ENCODE peak calls at places on chromosomes 2 and 18, in seven cellular contexts. V is endothelial cell, U is AG09319, Q is Peyer's patch, T is IMR-90, R is HFFc6, D is RWPE1. G is an unnamed sample.

GRCh38 chr2:14321357-14321756 is 311.2 kb upstream of the LRATD1 start:
- DNase-seq in V (no peak), U (no peak), Q (no peak), T (no peak), R (no peak), D (no peak), G (no peak)

GRCh38 chr2:1403565-1403964 is 9.7 kb upstream of the TPO start:
- DNase-seq in V (no peak), U (no peak), Q (no peak), T (no peak), R (no peak), D (no peak), G (no peak)

GRCh38 chr18:63829886-63830285 is 54.7 kb downstream of the SERPINB7 start:
- DNase-seq in V (no peak), U (no peak), Q (no peak), T (peak), R (no peak), D (no peak), G (no peak)

GRCh38 chr18:59823611-59824195 is 76.1 kb upstream of the PMAIP1 start:
- DNase-seq in V (peak), U (peak), Q (no peak), T (peak), R (peak), D (peak), G (peak)

GRCh38 chr2:222655406-222655747 is 515 bp downstream of the FARSB start:
- DNase-seq in V (no peak), U (no peak), Q (no peak), T (peak), R (peak), D (peak), G (no peak)

GRCh38 chr2:25417715-25418369 is 76.1 kb upstream of the DNMT3A start:
- DNase-seq in V (no peak), U (no peak), Q (no peak), T (no peak), R (no peak), D (peak), G (no peak)

GRCh38 chr2:61762292-61762691 is 91.6 kb downstream of the FAM161A start:
- DNase-seq in V (no peak), U (no peak), Q (no peak), T (no peak), R (no peak), D (no peak), G (no peak)

GRCh38 chr2:153163055-153163454 is 315.5 kb downstream of the RPRM start:
- DNase-seq in V (peak), U (no peak), Q (no peak), T (no peak), R (no peak), D (no peak), G (no peak)

GRCh38 chr2:164782323-164782722 is 59.3 kb downstream of the COBLL1 start:
- DNase-seq in V (no peak), U (no peak), Q (no peak), T (peak), R (no peak), D (peak), G (no peak)

GRCh38 chr2:126887506-126887905 is 11.2 kb upstream of the TEX51 start:
- DNase-seq in V (no peak), U (no peak), Q (no peak), T (no peak), R (no peak), D (no peak), G (no peak)

GRCh38 chr18:9174302-9174701 is 37.7 kb downstream of the ANKRD12 start:
- DNase-seq in V (no peak), U (no peak), Q (peak), T (no peak), R (no peak), D (no peak), G (no peak)

DNA sequence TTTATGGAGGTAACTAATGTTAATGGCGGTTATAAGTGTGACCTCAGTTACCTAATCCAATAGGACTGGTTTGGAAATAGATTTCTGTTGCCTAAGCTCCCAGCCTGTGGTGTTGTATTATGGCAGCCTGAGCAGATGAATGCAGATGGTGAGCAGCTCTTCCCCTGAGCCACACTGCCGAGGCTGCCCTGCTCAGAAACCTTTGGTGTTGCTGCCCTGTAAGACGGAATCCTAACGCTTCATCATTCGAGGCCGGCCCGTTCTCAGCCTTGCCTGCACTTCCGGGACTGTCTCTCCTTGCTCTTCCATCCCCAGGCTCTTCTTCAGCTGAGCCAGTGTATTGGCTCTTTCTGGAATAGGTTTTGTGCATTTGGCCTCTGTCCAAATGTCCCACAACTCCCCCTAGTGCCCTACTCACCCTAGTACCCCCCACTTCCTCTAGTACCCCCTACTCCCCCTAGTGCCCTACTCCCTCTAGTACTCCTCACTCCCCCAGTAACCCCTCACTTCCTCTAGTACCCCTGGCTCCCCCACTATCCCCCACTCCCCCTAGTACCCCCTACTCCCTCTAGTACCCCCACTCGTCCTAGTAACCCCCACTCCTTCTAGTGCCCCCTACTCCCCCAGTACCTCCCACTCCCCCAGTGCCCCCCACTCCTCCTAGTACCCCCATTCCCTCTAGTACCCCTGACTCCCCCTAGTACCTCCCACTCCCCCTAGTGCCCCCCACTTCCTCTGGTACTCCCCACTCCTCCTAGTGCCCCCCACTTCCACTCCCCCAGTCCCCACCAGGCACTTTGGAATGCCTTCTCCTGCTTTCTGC is 106.0 kb upstream of the TAF1B start:
- DNase-seq in V (no peak), U (no peak), Q (no peak), T (peak), R (no peak), D (no peak), G (no peak)
- TF ChIP-seq CTCF in V (no peak), U (no peak), Q (no peak), T (peak), R (no peak), D (no peak), G (peak)

GRCh38 chr2:47595115-47595514 is 187.8 kb upstream of the MSH6 start:
- DNase-seq in V (no peak), U (no peak), Q (no peak), T (no peak), R (no peak), D (no peak), G (no peak)
- TF ChIP-seq CTCF in V (no peak), U (no peak), Q (no peak), T (no peak), R (no peak), D (no peak), G (no peak)

GRCh38 chr2:102224824-102225739 is 38.3 kb downstream of the IL1RL2 start:
- DNase-seq in V (no peak), U (no peak), Q (no peak), T (no peak), R (no peak), D (no peak), G (no peak)
- TF ChIP-seq CTCF in V (no peak), U (no peak), Q (no peak), T (no peak), R (no peak), D (no peak), G (no peak)

GRCh38 chr2:234033174-234033573 is 17.3 kb upstream of the SPP2 start:
- DNase-seq in V (no peak), U (no peak), Q (no peak), T (peak), R (no peak), D (no peak), G (no peak)
- TF ChIP-seq CTCF in V (no peak), U (no peak), Q (no peak), T (no peak), R (no peak), D (no peak), G (no peak)

GRCh38 chr2:241993386-241994005 is 124.0 kb downstream of the RTP5 start:
- DNase-seq in V (no peak), U (no peak), Q (peak), T (no peak), R (no peak), D (no peak), G (no peak)
- TF ChIP-seq CTCF in V (no peak), U (no peak), Q (no peak), T (no peak), R (no peak), D (no peak), G (no peak)

GRCh38 chr2:106570316-106570715 is 83.2 kb downstream of the CD8B2 start:
- DNase-seq in V (no peak), U (no peak), Q (no peak), T (no peak), R (no peak), D (no peak), G (no peak)

GRCh38 chr2:106577252-106577651 is 90.1 kb downstream of the CD8B2 start:
- DNase-seq in V (no peak), U (no peak), Q (no peak), T (no peak), R (no peak), D (no peak), G (no peak)

GRCh38 chr2:106575955-106576354 is 88.8 kb downstream of the CD8B2 start:
- DNase-seq in V (no peak), U (peak), Q (no peak), T (peak), R (peak), D (peak), G (no peak)

DNA sequence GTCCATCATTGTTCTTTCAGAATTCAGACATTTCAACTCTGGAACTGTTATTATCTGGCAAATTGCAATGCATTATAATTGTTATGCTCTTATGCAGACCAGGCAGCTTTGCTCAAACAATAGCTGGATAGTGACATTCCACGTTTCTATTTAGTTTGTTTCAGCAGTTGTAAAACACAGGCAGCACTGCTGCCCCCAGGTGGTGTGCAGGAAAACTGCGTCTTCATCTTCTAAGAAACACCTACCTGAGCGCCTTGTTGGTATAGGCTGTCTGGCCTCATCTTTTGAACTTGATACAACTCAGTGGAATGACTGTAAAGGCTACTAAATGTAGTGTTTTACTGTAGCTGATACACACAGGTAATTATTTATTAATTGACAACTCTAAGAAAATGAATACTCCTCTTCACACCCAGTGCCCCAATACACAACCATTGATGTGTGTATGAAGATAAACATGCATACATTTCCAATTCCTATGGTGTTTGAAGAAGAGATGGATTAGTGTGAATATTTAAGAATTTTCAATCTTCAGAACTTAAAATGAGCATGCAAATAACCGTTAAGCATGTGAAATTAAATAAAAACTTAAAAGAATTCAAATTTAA is 85.5 kb downstream of the CD8B2 start:
- DNase-seq in V (peak), U (no peak), Q (no peak), T (no peak), R (peak), D (no peak), G (no peak)
- TF ChIP-seq CTCF in V (peak), U (peak), Q (peak), T (peak), R (peak), D (peak), G (peak)

GRCh38 chr2:177392373-177393246 is at the start of gene AGPS:
- DNase-seq in V (peak), U (peak), Q (peak), T (peak), R (peak), D (peak), G (no peak)
- TF ChIP-seq CTCF in V (peak), U (no peak), Q (peak), T (no peak), R (peak), D (no peak), G (no peak)

GRCh38 chr18:292271-292670 is 24.4 kb upstream of the THOC1 start:
- DNase-seq in V (no peak), U (no peak), Q (no peak), T (no peak), R (no peak), D (no peak), G (no peak)
- TF ChIP-seq CTCF in V (no peak), U (peak), Q (no peak), T (peak), R (peak), D (no peak), G (no peak)

GRCh38 chr2:181239400-181239799 is 217.8 kb upstream of the ITGA4 start:
- DNase-seq in V (no peak), U (no peak), Q (no peak), T (no peak), R (no peak), D (peak), G (no peak)
- TF ChIP-seq CTCF in V (peak), U (no peak), Q (peak), T (peak), R (no peak), D (no peak), G (peak)